ENCODE peak calls at places on chromosomes 1 and 21, in seven cellular contexts. N is left ventricle myocardium superior; B is EH; J is GM04504; I is stomach; W is stimulated activated CD4-positive, alpha-beta T cell treated with anti-CD3 and anti-CD28 coated beads, Interleukin-1b, Interleukin-23, amount 100 ng/mL, for 24 hours; K is NCI-H510A treated with DMSO at 0.1 percent for 48 hours. O is an unnamed sample.

GRCh38 chr1:42136466-42136865 is 16.7 kb upstream of the GUCA2B start:
- DNase-seq in N (no peak), B (no peak), J (no peak), I (no peak), W (no peak), K (no peak), O (no peak)

GRCh38 chr1:71049951-71050598 is 2.5 kb upstream of the PTGER3 start:
- DNase-seq in N (no peak), B (peak; percentile 73), J (peak; percentile 54), I (no peak), W (no peak), K (peak; percentile 95), O (no peak)

GRCh38 chr21:26939532-26940181 is 27.2 kb downstream of the ADAMTS5 start:
- DNase-seq in N (peak; percentile 33), B (peak; percentile 78), J (peak; percentile 48), I (no peak), W (no peak), K (no peak), O (no peak)

GRCh38 chr1:81699234-81699633 is 101.5 kb upstream of the ADGRL2 start:
- DNase-seq in N (no peak), B (peak; percentile 79), J (no peak), I (no peak), W (no peak), K (no peak), O (no peak)

GRCh38 chr1:236021424-236022135 is 43.3 kb downstream of the NID1 start:
- DNase-seq in N (peak; percentile 60), B (peak; percentile 57), J (peak; percentile 70), I (no peak), W (no peak), K (no peak), O (peak; percentile 68)

GRCh38 chr21:35077975-35078374 is 28.9 kb upstream of the RUNX1 start:
- DNase-seq in N (no peak), B (no peak), J (no peak), I (no peak), W (no peak), K (no peak), O (no peak)

GRCh38 chr21:45366931-45367401 is 38.0 kb upstream of the COL18A1 start:
- DNase-seq in N (peak; percentile 81), B (peak; percentile 97), J (peak; percentile 91), I (peak; percentile 50), W (no peak), K (no peak), O (peak; percentile 91)

GRCh38 chr1:1225238-1225845 is 6.5 kb downstream of the SDF4 start:
- DNase-seq in N (no peak), B (no peak), J (no peak), I (peak; percentile 89), W (no peak), K (no peak), O (no peak)

GRCh38 chr1:97630968-97631367 is 289.9 kb downstream of the DPYD start:
- DNase-seq in N (peak; percentile 20), B (no peak), J (no peak), I (no peak), W (no peak), K (peak; percentile 57), O (peak; percentile 14)

GRCh38 chr1:90402893-90403849 is 313.9 kb downstream of the BARHL2 start:
- DNase-seq in N (no peak), B (peak; percentile 80), J (peak; percentile 36), I (peak; percentile 47), W (no peak), K (peak; percentile 27), O (no peak)

GRCh38 chr1:32303358-32303757 is 11.5 kb downstream of the HDAC1 start:
- DNase-seq in N (no peak), B (no peak), J (no peak), I (no peak), W (no peak), K (no peak), O (no peak)

GRCh38 chr1:39224295-39224829 is 19.9 kb downstream of the MACF1 start:
- DNase-seq in N (no peak), B (no peak), J (no peak), I (no peak), W (no peak), K (no peak), O (no peak)

GRCh38 chr1:2411801-2412394 is 466 bp downstream of the PEX10 start:
- DNase-seq in N (no peak), B (no peak), J (no peak), I (no peak), W (no peak), K (no peak), O (no peak)

GRCh38 chr1:89812992-89813391 is 7.8 kb upstream of the LRRC8D start:
- DNase-seq in N (no peak), B (peak; percentile 61), J (no peak), I (no peak), W (no peak), K (no peak), O (peak; percentile 50)

GRCh38 chr1:181390350-181391080 is 92.8 kb upstream of the CACNA1E start:
- DNase-seq in N (no peak), B (no peak), J (no peak), I (no peak), W (no peak), K (peak; percentile 55), O (no peak)

GRCh38 chr1:208791458-208791857 is 547.3 kb upstream of the PLXNA2 start:
- DNase-seq in N (no peak), B (peak; percentile 45), J (no peak), I (no peak), W (no peak), K (no peak), O (no peak)

GRCh38 chr1:51519857-51520699 is 1.0 kb upstream of the EPS15 start:
- DNase-seq in N (no peak), B (peak; percentile 87), J (no peak), I (no peak), W (no peak), K (no peak), O (no peak)

GRCh38 chr1:243726792-243727502 is 123.1 kb downstream of the AKT3 start:
- DNase-seq in N (no peak), B (no peak), J (no peak), I (no peak), W (no peak), K (no peak), O (no peak)

GRCh38 chr1:230794431-230794830 is 47.2 kb downstream of the CAPN9 start:
- DNase-seq in N (no peak), B (peak; percentile 45), J (no peak), I (no peak), W (no peak), K (no peak), O (no peak)

GRCh38 chr1:59125154-59125553 is 171.7 kb upstream of the FGGY start:
- DNase-seq in N (no peak), B (no peak), J (no peak), I (no peak), W (no peak), K (no peak), O (no peak)

GRCh38 chr1:19445417-19446342 is 39.7 kb downstream of the CAPZB start:
- DNase-seq in N (peak; percentile 74), B (peak; percentile 76), J (no peak), I (peak; percentile 68), W (no peak), K (peak; percentile 88), O (no peak)

GRCh38 chr1:229027622-229028182 is 243.2 kb upstream of the RAB4A start:
- DNase-seq in N (no peak), B (no peak), J (peak; percentile 13), I (no peak), W (no peak), K (no peak), O (no peak)